ENCODE peak calls at places on chromosome 12, in nine cellular contexts. H, N, B, E, O, G, P, K and M are unnamed samples.

GRCh38 chr12:100857971-100858370 is 63.4 kb downstream of the ANO4 start:
- DNase-seq in P (no peak), H (no peak), E (no peak), N (no peak), B (no peak), K (no peak), O (no peak), G (no peak), M (no peak)

GRCh38 chr12:62259311-62259992 is 752 bp upstream of the USP15 start:
- DNase-seq in O (peak), E (no peak), G (peak), P (no peak), N (peak), B (no peak), K (no peak), H (peak), M (peak)

GRCh38 chr12:110249716-110250225 is 31.3 kb upstream of the ATP2A2 start:
- DNase-seq in H (no peak), O (no peak), K (no peak), G (peak), N (no peak), E (no peak), B (no peak), P (no peak), M (no peak)

GRCh38 chr12:75437564-75437963 is 43.0 kb upstream of the GLIPR1 start:
- DNase-seq in N (no peak), O (no peak), P (no peak), E (no peak), G (no peak), B (no peak), H (no peak), K (peak), M (no peak)

GRCh38 chr12:4224211-4224878 is 49.2 kb upstream of the CCND2 start:
- DNase-seq in E (no peak), H (no peak), G (no peak), N (no peak), B (no peak), K (no peak), O (no peak), P (no peak), M (no peak)

GRCh38 chr12:49932023-49932422 is 18.5 kb upstream of the AQP2 start:
- DNase-seq in N (no peak), E (no peak), K (no peak), B (no peak), G (no peak), H (no peak), P (no peak), O (no peak), M (no peak)

GRCh38 chr12:104181313-104181712 is 34.3 kb upstream of the TXNRD1 start:
- DNase-seq in K (peak), G (no peak), B (no peak), E (peak), N (no peak), O (no peak), H (no peak), P (no peak), M (no peak)

GRCh38 chr12:90712671-90713070 is 242.3 kb downstream of the CCER1 start:
- DNase-seq in O (no peak), P (no peak), B (no peak), K (no peak), H (no peak), N (no peak), G (peak), E (peak), M (no peak)

GRCh38 chr12:20188930-20189653 is 179.2 kb upstream of the PDE3A start:
- DNase-seq in B (no peak), H (no peak), K (no peak), E (no peak), G (no peak), O (no peak), P (no peak), N (no peak), M (no peak)

GRCh38 chr12:34396006-34396860 is 373.9 kb downstream of the ALG10 start:
- DNase-seq in H (no peak), K (no peak), B (no peak), E (peak), N (no peak), O (no peak), G (no peak), P (no peak), M (no peak)

GRCh38 chr12:88179436-88180014 is 37.4 kb downstream of the TMTC3 start:
- DNase-seq in E (no peak), N (no peak), O (no peak), K (no peak), H (no peak), B (no peak), P (no peak), G (no peak), M (no peak)

GRCh38 chr12:77337327-77337726 is 272.0 kb upstream of the E2F7 start:
- DNase-seq in G (no peak), B (no peak), P (no peak), H (no peak), N (no peak), O (no peak), E (no peak), K (no peak), M (no peak)

GRCh38 chr12:112676526-112676925 is 115.0 kb upstream of the RPH3A start:
- DNase-seq in H (no peak), E (no peak), K (no peak), B (no peak), P (no peak), G (no peak), N (peak), O (no peak), M (no peak)

GRCh38 chr12:9367828-9368227 is 159.6 kb upstream of the PZP start:
- DNase-seq in H (no peak), K (no peak), G (no peak), B (no peak), N (no peak), E (no peak), P (no peak), O (no peak), M (no peak)

GRCh38 chr12:112907415-112908157 is 824 bp downstream of the OAS1 start:
- DNase-seq in G (no peak), E (no peak), H (no peak), K (no peak), B (no peak), O (no peak), P (no peak), N (no peak), M (no peak)

GRCh38 chr12:118035194-118036041 is 18.9 kb downstream of the RFC5 start:
- DNase-seq in G (no peak), E (peak), K (no peak), B (peak), N (no peak), O (no peak), H (no peak), P (no peak), M (no peak)

GRCh38 chr12:52903285-52903854 is 1.5 kb downstream of the KRT8 start:
- DNase-seq in K (peak), N (peak), B (peak), P (no peak), G (peak), O (peak), E (peak), H (peak), M (peak)